ENCODE peak calls at places on chromosomes 2 and 18, in seven cellular contexts. Z, K, I, Y, C, S and N are unnamed samples.

GRCh38 chr2:125455110-125455509 is 1200.8 kb upstream of the GYPC start:
- DNase-seq in I (no peak), Y (no peak), K (no peak), Z (no peak), C (no peak), S (no peak), N (no peak)

GRCh38 chr2:224036731-224037376 is 2.2 kb downstream of the SERPINE2 start:
- DNase-seq in Z (no peak), S (no peak), I (no peak), K (no peak), C (no peak), Y (no peak), N (no peak)

GRCh38 chr2:225064362-225064761 is 22.1 kb upstream of the DOCK10 start:
- DNase-seq in S (no peak), Y (no peak), C (no peak), I (no peak), K (no peak), Z (no peak), N (no peak)

GRCh38 chr18:63132819-63133200 is 186.8 kb downstream of the BCL2 start:
- DNase-seq in K (no peak), Y (peak), C (no peak), I (no peak), Z (no peak), S (no peak), N (no peak)

GRCh38 chr2:234286956-234287355 is 209.9 kb downstream of the ARL4C start:
- DNase-seq in C (no peak), Y (no peak), S (no peak), K (no peak), Z (no peak), I (no peak), N (no peak)

GRCh38 chr18:58911766-58912165 is 47.1 kb downstream of the ZNF532 start:
- DNase-seq in C (peak), K (no peak), I (no peak), Z (no peak), S (no peak), Y (no peak), N (no peak)

GRCh38 chr18:48422947-48423378 is 13.8 kb upstream of the ZBTB7C start:
- DNase-seq in Y (no peak), K (no peak), S (no peak), Z (no peak), C (no peak), I (no peak), N (no peak)

GRCh38 chr2:142741764-142742269 is 135.6 kb upstream of the KYNU start:
- DNase-seq in I (no peak), Z (no peak), C (no peak), K (no peak), S (no peak), Y (no peak), N (no peak)

GRCh38 chr2:189129971-189130370 is 49.6 kb downstream of the COL5A2 start:
- DNase-seq in Z (no peak), Y (no peak), K (no peak), C (peak), S (no peak), I (no peak), N (no peak)

GRCh38 chr2:241951920-241952319 is 82.4 kb downstream of the RTP5 start:
- DNase-seq in C (no peak), I (no peak), K (peak), S (no peak), Y (peak), Z (no peak), N (no peak)